ENCODE peak calls at places on chromosomes 3 and 15, in seven cellular contexts. H, R, B, C, M, U and I are unnamed samples.
A peak's percentile ranks its signal among the peaks of the same experiment; 100 is the strongest.

GRCh38 chr3:81602781-81603180 is 158.7 kb downstream of the GBE1 start:
- DNase-seq in C (no peak), R (no peak), U (no peak), M (no peak), B (no peak), H (no peak), I (no peak)

GRCh38 chr15:62211348-62211747 is 46.3 kb upstream of the C2CD4B start:
- DNase-seq in R (no peak), M (no peak), C (no peak), H (no peak), U (no peak), B (no peak), I (no peak)

GRCh38 chr3:190318666-190319065 is 3.6 kb downstream of the CLDN1 start:
- DNase-seq in R (no peak), B (no peak), M (no peak), U (no peak), C (no peak), H (no peak), I (no peak)

GRCh38 chr3:177440456-177441105 is 243.3 kb upstream of the TBL1XR1 start:
- DNase-seq in C (no peak), R (no peak), H (no peak), M (no peak), B (no peak), U (no peak), I (no peak)

GRCh38 chr15:53910236-53910849 is 67.9 kb upstream of the UNC13C start:
- DNase-seq in H (no peak), R (no peak), C (no peak), B (no peak), U (no peak), M (no peak), I (no peak)

GRCh38 chr15:62625421-62626033 is 417.0 kb upstream of the TPM1 start:
- DNase-seq in H (no peak), U (no peak), M (no peak), C (peak; percentile 59), B (peak; percentile 32), R (peak; percentile 31), I (no peak)

GRCh38 chr3:184289426-184289938 is 9.6 kb upstream of the PSMD2 start:
- DNase-seq in U (peak; percentile 76), C (peak; percentile 66), B (peak; percentile 39), H (peak; percentile 39), R (no peak), M (peak; percentile 52), I (no peak)

GRCh38 chr3:123535580-123535979 is 49.3 kb downstream of the HACD2 start:
- DNase-seq in H (no peak), C (no peak), R (no peak), B (no peak), U (no peak), M (no peak), I (no peak)

GRCh38 chr3:81758275-81758674 is 3.2 kb downstream of the GBE1 start:
- DNase-seq in B (no peak), U (no peak), M (no peak), H (no peak), R (no peak), C (no peak), I (no peak)

GRCh38 chr3:115239717-115240116 is 92.6 kb upstream of the ZBTB20 start:
- DNase-seq in B (peak; percentile 36), H (no peak), C (peak; percentile 42), M (peak; percentile 18), R (peak; percentile 52), U (peak; percentile 90), I (no peak)

GRCh38 chr3:15629860-15630597 is 28.5 kb downstream of the BTD start:
- DNase-seq in U (peak; percentile 70), B (peak; percentile 72), R (peak; percentile 65), C (peak; percentile 61), M (peak; percentile 71), H (peak; percentile 51), I (no peak)

GRCh38 chr15:66832679-66833078 is 130.6 kb downstream of the SMAD6 start:
- DNase-seq in R (no peak), B (no peak), C (no peak), U (no peak), M (no peak), H (no peak), I (peak; percentile 2)

GRCh38 chr15:73325191-73325980 is 43.4 kb downstream of the HCN4 start:
- DNase-seq in R (no peak), M (no peak), C (peak; percentile 26), U (no peak), H (no peak), B (no peak), I (peak; percentile 54)

GRCh38 chr3:191740712-191741111 is 279.7 kb downstream of the PYDC2 start:
- DNase-seq in U (no peak), B (no peak), H (no peak), M (no peak), C (no peak), R (no peak), I (no peak)

GRCh38 chr15:81473177-81473576 is 99.2 kb upstream of the TMC3 start:
- DNase-seq in R (no peak), C (no peak), U (no peak), M (no peak), B (no peak), H (no peak), I (no peak)
- H3K27ac ChIP-seq in R (no peak overlapping the region), C (no peak overlapping the region), U (no peak overlapping the region), M (no peak overlapping the region), B (no peak overlapping the region), H (no peak overlapping the region), I (no peak overlapping the region)

GRCh38 chr3:99240700-99241099 is 339.2 kb upstream of the DCBLD2 start:
- DNase-seq in R (no peak), H (no peak), M (no peak), C (no peak), U (no peak), B (no peak), I (no peak)

GRCh38 chr3:99242271-99242670 is 340.8 kb upstream of the DCBLD2 start:
- DNase-seq in H (no peak), M (no peak), U (no peak), B (no peak), C (no peak), R (no peak), I (no peak)

GRCh38 chr3:99232696-99233095 is 331.2 kb upstream of the DCBLD2 start:
- DNase-seq in U (no peak), R (no peak), M (no peak), H (no peak), B (no peak), C (no peak), I (no peak)

DNA sequence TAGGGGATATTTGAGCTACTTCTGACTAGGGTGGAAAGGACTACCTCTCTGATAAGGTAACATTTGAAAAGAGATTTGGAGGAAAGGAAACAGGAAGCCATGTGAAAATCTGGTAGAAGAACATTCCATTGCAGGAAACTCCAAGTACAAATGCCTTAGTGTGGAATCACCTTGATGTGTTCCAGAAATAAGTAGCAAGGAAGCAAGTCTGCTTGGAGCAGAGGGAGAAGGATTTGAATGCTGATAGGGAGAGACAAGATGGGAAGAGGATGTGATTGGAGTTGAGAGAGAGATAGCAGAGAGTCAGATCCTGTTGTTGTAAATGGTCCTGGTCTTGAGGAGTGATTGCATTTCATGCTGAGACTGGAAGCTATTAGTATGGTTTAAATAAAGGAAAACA is 335.1 kb upstream of the DCBLD2 start:
- DNase-seq in C (no peak), R (no peak), U (no peak), H (no peak), B (no peak), M (no peak), I (no peak)
- H3K27ac ChIP-seq in C (no peak overlapping the region), R (no peak overlapping the region), U (no peak overlapping the region), H (no peak overlapping the region), B (no peak overlapping the region), M (no peak overlapping the region), I (no peak overlapping the region)

DNA sequence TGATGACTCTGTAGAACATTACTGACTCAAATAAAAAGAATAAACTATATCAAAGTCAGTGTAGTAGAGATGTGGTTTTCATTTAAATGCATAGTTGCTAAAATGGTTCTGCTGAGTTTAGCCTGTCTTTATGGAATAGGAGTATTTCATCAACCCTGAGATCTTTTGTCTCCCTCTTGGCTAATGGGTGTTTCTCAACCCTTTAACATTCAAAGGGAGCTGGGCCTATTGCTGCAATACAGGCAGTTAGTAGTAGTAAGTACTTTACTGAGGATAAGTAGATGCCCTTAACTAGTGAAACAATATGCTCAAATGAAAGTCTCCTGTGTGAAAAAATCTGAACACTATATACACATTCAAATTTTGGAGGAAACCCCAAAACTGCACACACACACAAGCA is 184.7 kb upstream of the TTC14 start:
- DNase-seq in B (no peak), U (no peak), C (no peak), M (no peak), H (no peak), R (no peak), I (no peak)
- H3K27ac ChIP-seq in B (no peak overlapping the region), U (no peak overlapping the region), C (no peak overlapping the region), M (no peak overlapping the region), H (no peak overlapping the region), R (no peak overlapping the region), I (no peak overlapping the region)

DNA sequence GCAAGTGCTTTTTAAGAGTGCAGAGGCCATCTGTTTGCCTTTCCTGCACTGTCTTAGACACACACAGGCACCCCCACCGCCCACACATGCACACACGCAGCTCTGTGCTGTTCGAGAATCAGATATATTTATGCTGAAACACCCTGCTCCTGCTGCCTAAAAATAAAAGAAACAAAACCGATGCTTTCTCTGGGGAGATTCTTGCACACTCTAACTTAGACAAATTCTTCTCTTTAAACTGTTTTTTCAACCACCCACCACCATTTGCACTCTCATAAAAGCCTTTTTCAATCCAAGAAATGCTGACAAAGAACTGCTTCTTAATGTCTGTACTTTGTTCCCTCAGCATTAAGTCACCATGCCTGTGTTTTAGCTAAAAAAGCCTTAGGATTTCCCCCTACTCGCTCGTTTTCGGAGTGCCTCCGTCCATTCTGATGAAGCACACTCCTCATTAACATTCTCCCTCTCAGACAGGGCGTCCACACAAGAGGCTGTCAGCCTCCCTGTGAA is 26.2 kb downstream of the SLC12A8 start:
- DNase-seq in M (no peak), U (no peak), B (peak; percentile 32), C (no peak), R (peak; percentile 35), H (no peak), I (no peak)
- H3K27ac ChIP-seq in M (no peak overlapping the region), U (no peak overlapping the region), B (no peak overlapping the region), C (peak overlapping the region; percentile 55), R (peak overlapping the region; percentile 41), H (no peak overlapping the region), I (no peak overlapping the region)

DNA sequence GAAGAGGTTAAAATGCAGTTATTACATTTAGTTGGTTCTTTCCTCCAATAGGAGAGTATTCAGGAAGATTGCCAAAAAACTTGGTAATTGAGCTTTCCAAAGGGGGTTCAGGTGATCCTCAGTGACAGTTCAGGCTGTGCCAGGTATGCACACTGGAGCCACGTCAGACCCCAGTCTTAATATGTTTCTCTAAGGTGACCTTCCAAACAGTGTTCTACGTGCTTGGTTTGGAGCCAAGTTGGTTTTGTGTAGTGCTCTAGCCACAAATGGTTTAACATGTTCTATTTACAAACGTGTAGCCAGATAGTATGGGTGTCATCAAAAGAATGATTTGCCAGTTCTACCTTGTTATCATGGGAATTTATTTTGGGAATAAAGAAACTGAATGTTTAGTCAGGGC is 21.0 kb downstream of the CTDSPL start:
- DNase-seq in R (no peak), C (no peak), H (no peak), B (no peak), M (no peak), U (no peak), I (no peak)
- H3K27ac ChIP-seq in R (no peak overlapping the region), C (no peak overlapping the region), H (no peak overlapping the region), B (no peak overlapping the region), M (no peak overlapping the region), U (no peak overlapping the region), I (no peak overlapping the region)